ENCODE peak calls at places on chromosomes 3 and 15, in four cellular contexts. One of them, this sample, is unnamed.

GRCh38 chr3:115141018-115141757 is 5.9 kb downstream of the ZBTB20 start:
- DNase-seq in AG04449: no peak
- DNase-seq in CD4-positive, alpha-beta memory T cell: no peak
- DNase-seq in HCT116: no peak
- DNase-seq in this sample: no peak

GRCh38 chr15:62928242-62928995 is 114.1 kb upstream of the TPM1 start:
- DNase-seq in HCT116: no peak
- DNase-seq in AG04449: peak
- DNase-seq in CD4-positive, alpha-beta memory T cell: no peak
- DNase-seq in this sample: peak

GRCh38 chr3:2477635-2478034 is 379.0 kb downstream of the CNTN4 start:
- DNase-seq in HCT116: no peak
- DNase-seq in CD4-positive, alpha-beta memory T cell: no peak
- DNase-seq in AG04449: no peak
- DNase-seq in this sample: no peak

GRCh38 chr3:133396906-133397305 is 3.0 kb upstream of the BFSP2 start:
- DNase-seq in HCT116: no peak
- DNase-seq in CD4-positive, alpha-beta memory T cell: no peak
- DNase-seq in AG04449: no peak
- DNase-seq in this sample: no peak

GRCh38 chr15:75832114-75832513 is 11.1 kb upstream of the UBE2Q2 start:
- DNase-seq in HCT116: no peak
- DNase-seq in CD4-positive, alpha-beta memory T cell: no peak
- DNase-seq in AG04449: no peak
- DNase-seq in this sample: no peak

GRCh38 chr3:135759651-135760050 is 205.9 kb upstream of the PPP2R3A start:
- DNase-seq in CD4-positive, alpha-beta memory T cell: no peak
- DNase-seq in HCT116: no peak
- DNase-seq in AG04449: no peak
- DNase-seq in this sample: no peak

GRCh38 chr3:157542711-157543485 is 39.7 kb upstream of the VEPH1 start:
- DNase-seq in AG04449: no peak
- DNase-seq in CD4-positive, alpha-beta memory T cell: no peak
- DNase-seq in HCT116: no peak
- DNase-seq in this sample: no peak

GRCh38 chr15:85329561-85330421 is 50.6 kb upstream of the AKAP13 start:
- DNase-seq in AG04449: no peak
- DNase-seq in CD4-positive, alpha-beta memory T cell: peak
- DNase-seq in HCT116: no peak
- DNase-seq in this sample: peak

GRCh38 chr15:67834593-67835348 is 5.1 kb downstream of the RNU6-1 start:
- DNase-seq in AG04449: no peak
- DNase-seq in CD4-positive, alpha-beta memory T cell: no peak
- DNase-seq in HCT116: no peak
- DNase-seq in this sample: no peak

GRCh38 chr15:34132881-34133280 is 31.0 kb downstream of the PGBD4 start:
- DNase-seq in HCT116: no peak
- DNase-seq in CD4-positive, alpha-beta memory T cell: no peak
- DNase-seq in AG04449: no peak
- DNase-seq in this sample: no peak

GRCh38 chr15:67103869-67104268 is 38.5 kb downstream of the SMAD3 start:
- DNase-seq in CD4-positive, alpha-beta memory T cell: peak
- DNase-seq in HCT116: no peak
- DNase-seq in AG04449: no peak
- DNase-seq in this sample: no peak

GRCh38 chr3:72490688-72491430 is 357.4 kb downstream of the SHQ1 start:
- DNase-seq in AG04449: no peak
- DNase-seq in HCT116: no peak
- DNase-seq in CD4-positive, alpha-beta memory T cell: no peak
- DNase-seq in this sample: no peak

GRCh38 chr15:59687831-59688230 is 1.3 kb downstream of the BNIP2 start:
- DNase-seq in CD4-positive, alpha-beta memory T cell: peak
- DNase-seq in HCT116: no peak
- DNase-seq in AG04449: no peak
- DNase-seq in this sample: peak

GRCh38 chr15:46111730-46112129 is 476.9 kb downstream of the SQOR start:
- DNase-seq in HCT116: no peak
- DNase-seq in CD4-positive, alpha-beta memory T cell: no peak
- DNase-seq in AG04449: no peak
- DNase-seq in this sample: no peak

GRCh38 chr3:111989061-111989678 is 9.6 kb upstream of the TAGLN3 start:
- DNase-seq in HCT116: peak
- DNase-seq in AG04449: peak
- DNase-seq in CD4-positive, alpha-beta memory T cell: no peak
- DNase-seq in this sample: peak

GRCh38 chr3:124850633-124851032 is 36.5 kb downstream of the ITGB5 start:
- DNase-seq in AG04449: no peak
- DNase-seq in CD4-positive, alpha-beta memory T cell: no peak
- DNase-seq in HCT116: no peak
- DNase-seq in this sample: no peak

DNA sequence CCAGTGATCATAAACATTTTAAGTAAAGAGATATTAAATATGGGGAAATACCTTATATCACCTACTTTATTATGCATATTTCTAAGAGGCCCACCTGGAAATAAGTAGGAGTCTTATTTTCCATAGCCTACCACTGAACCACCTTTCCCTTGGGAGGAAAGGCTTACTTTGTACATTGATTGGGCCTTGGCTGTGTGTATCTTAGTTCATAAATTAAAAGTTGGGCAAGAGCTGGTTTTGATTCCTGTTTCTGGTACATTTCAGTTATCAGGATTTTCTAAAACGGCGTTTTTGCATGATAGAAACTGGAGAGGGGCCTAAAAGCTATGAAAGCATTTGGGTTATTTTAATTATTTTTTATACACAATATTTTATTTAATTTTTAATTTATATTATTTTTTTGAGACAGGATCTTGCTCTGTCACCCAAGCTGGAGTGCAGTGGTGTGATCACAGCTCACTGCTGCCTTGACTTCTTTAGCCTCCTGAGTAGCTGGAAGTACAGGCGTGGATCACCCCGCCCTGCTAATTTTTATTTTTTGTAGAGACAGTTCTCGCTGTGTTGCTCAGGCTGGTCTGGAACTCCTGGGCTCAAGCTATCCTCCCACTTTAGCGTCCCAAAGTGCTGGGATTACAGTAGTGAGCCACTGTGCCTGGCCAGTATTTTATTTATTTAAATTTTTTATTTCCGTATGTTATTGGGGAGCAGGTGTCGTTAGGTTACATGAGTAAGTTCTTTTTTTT is 2.6 kb downstream of the GMPS start:
- DNase-seq in CD4-positive, alpha-beta memory T cell: no peak
- DNase-seq in AG04449: no peak
- DNase-seq in HCT116: no peak
- DNase-seq in this sample: no peak
- H3K4me3 ChIP-seq in CD4-positive, alpha-beta memory T cell: no peak
- H3K4me3 ChIP-seq in AG04449: no peak
- H3K4me3 ChIP-seq in HCT116: no peak
- H3K4me3 ChIP-seq in this sample: peak

GRCh38 chr15:77013786-77014136 is 18.8 kb downstream of the PSTPIP1 start:
- DNase-seq in CD4-positive, alpha-beta memory T cell: peak
- DNase-seq in AG04449: no peak
- DNase-seq in HCT116: peak
- DNase-seq in this sample: no peak
- H3K4me3 ChIP-seq in CD4-positive, alpha-beta memory T cell: peak
- H3K4me3 ChIP-seq in AG04449: no peak
- H3K4me3 ChIP-seq in HCT116: no peak
- H3K4me3 ChIP-seq in this sample: no peak

GRCh38 chr15:96345560-96346389 is 15.3 kb downstream of the NR2F2 start:
- DNase-seq in CD4-positive, alpha-beta memory T cell: no peak
- DNase-seq in HCT116: no peak
- DNase-seq in AG04449: no peak
- DNase-seq in this sample: no peak
- H3K4me3 ChIP-seq in CD4-positive, alpha-beta memory T cell: no peak
- H3K4me3 ChIP-seq in HCT116: no peak
- H3K4me3 ChIP-seq in AG04449: peak
- H3K4me3 ChIP-seq in this sample: peak

DNA sequence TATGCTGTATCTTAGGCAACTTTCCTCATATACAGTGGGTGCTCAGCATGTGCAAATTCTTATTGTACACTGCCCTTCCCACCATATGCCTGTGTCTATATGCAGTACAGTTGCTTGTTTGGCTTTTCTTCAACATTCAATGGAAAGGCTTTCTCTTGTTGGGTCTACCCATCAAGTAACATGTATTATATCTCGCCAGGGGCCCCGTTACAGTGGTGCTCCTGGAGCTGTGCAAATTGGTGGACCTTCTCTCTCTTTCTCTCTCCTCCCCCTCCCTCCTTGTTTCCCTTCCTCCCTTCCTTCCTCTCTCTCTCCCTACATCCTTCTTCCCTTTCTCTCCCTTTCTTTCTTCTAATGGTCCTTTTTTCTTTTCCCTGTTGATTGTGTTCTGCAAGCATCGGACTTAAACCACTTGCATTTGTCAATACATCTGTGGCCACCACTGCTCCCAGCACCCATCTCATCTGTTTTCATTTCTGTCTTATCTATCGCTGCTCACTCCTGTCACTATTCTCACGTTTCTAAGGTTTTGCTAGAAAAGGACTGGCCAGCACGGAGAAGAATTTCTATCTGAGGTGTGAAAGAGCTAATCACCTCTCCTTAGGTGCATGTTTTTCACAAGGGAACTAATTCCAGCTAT is 35.3 kb downstream of the TGFBR2 start:
- DNase-seq in HCT116: no peak
- DNase-seq in CD4-positive, alpha-beta memory T cell: no peak
- DNase-seq in AG04449: no peak
- DNase-seq in this sample: no peak
- H3K4me3 ChIP-seq in HCT116: no peak
- H3K4me3 ChIP-seq in CD4-positive, alpha-beta memory T cell: no peak
- H3K4me3 ChIP-seq in AG04449: no peak
- H3K4me3 ChIP-seq in this sample: no peak

GRCh38 chr3:13047296-13048165 is 25.7 kb downstream of the IQSEC1 start:
- DNase-seq in AG04449: no peak
- DNase-seq in HCT116: no peak
- DNase-seq in CD4-positive, alpha-beta memory T cell: no peak
- DNase-seq in this sample: no peak
- H3K4me3 ChIP-seq in AG04449: no peak
- H3K4me3 ChIP-seq in HCT116: no peak
- H3K4me3 ChIP-seq in CD4-positive, alpha-beta memory T cell: no peak
- H3K4me3 ChIP-seq in this sample: no peak

DNA sequence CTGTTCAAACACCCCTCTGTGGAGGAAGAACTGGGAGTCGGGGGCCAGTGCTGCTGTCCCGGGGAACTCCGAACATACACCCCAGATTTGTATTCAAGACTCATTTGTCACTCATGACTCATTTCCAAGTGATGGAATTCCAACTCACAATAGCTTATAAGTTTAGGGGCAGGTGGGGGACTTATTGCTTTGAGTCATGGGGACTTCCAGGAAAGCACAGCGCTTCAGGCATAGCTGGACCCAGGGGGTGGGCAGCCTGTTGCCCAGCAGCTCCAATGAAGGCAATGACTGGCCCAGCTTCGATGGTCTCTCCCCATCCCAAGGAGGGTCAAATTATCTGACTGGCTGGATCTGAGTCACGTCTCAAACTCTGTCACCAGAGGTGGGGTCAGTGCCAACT is 72.4 kb downstream of the TM2D3 start:
- DNase-seq in CD4-positive, alpha-beta memory T cell: no peak
- DNase-seq in AG04449: no peak
- DNase-seq in HCT116: no peak
- DNase-seq in this sample: no peak
- H3K4me3 ChIP-seq in CD4-positive, alpha-beta memory T cell: no peak
- H3K4me3 ChIP-seq in AG04449: no peak
- H3K4me3 ChIP-seq in HCT116: no peak
- H3K4me3 ChIP-seq in this sample: no peak

DNA sequence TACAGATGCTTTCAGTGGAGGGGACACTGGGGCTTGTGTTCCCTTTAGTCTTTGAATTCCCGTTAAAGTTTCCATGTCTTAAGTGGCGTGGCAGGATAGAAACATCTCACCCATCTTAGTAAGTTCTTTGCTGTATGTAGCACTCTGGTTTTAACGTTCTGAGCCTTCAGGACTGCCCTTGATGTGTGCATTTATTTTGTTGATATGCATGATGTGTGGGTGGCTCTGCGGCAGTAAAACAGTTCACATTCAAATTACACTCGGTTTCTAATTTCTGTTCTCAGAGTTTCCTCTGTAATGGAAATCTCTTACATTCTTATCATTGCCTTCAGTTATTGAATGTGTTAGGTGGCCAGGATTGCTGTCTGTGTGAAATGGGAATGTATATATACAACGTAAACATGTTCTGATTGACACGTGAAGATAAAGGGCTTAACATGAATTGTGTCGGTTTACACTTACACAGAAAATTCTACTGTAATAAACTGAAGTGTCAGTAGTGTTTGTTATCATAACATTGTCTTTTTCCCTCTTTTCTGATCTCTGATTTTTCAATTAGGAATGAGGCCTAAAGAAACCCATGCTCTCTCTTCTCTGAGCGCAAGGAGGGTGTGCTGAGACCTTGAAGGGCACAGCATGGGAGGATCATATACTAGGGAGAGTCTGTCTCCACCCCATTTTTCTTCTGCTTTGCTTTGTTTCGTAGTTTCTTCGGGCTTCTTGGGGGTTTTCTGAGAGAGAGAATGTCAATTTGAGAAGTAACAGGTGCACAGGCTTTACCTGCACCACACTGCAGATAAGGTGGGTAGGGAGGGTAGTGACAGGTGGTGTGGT is 51.5 kb downstream of the IGF1R start:
- DNase-seq in HCT116: no peak
- DNase-seq in AG04449: no peak
- DNase-seq in CD4-positive, alpha-beta memory T cell: no peak
- DNase-seq in this sample: no peak
- H3K4me3 ChIP-seq in HCT116: no peak
- H3K4me3 ChIP-seq in AG04449: no peak
- H3K4me3 ChIP-seq in CD4-positive, alpha-beta memory T cell: no peak
- H3K4me3 ChIP-seq in this sample: no peak

This sample was measured in HFF-Myc.